ENCODE peak calls at places on chromosomes 3 and 15, in seven cellular contexts. L is prostate gland, G is upper lobe of left lung, Z is IMR-90, O is ovary, R is endothelial cell of umbilical vein, U is transverse colon. S is an unnamed sample.

GRCh38 chr15:66573719-66574641 is 8.2 kb upstream of the LCTL start:
- DNase-seq in L (no peak), G (no peak), Z (peak; percentile 89), O (no peak), R (no peak), U (no peak), S (no peak)

GRCh38 chr3:147816770-147817169 is 407.6 kb downstream of the ZIC1 start:
- DNase-seq in L (peak; percentile 4), G (no peak), Z (no peak), O (no peak), R (peak; percentile 91), U (peak; percentile 75), S (peak; percentile 6)

GRCh38 chr15:50192164-50192563 is 10.2 kb downstream of the SLC27A2 start:
- DNase-seq in L (no peak), G (no peak), Z (no peak), O (no peak), R (no peak), U (no peak), S (no peak)

GRCh38 chr3:4033296-4033695 is 234.1 kb downstream of the LRRN1 start:
- DNase-seq in L (no peak), G (no peak), Z (no peak), O (no peak), R (no peak), U (no peak), S (no peak)

GRCh38 chr3:12796171-12797123 is at the start of gene CAND2:
- DNase-seq in L (no peak), G (peak; percentile 91), Z (peak; percentile 37), O (peak; percentile 87), R (peak; percentile 51), U (peak; percentile 56), S (peak; percentile 54)

GRCh38 chr15:29141206-29141907 is 128.3 kb downstream of the NSMCE3 start:
- DNase-seq in L (no peak), G (no peak), Z (no peak), O (no peak), R (no peak), U (no peak), S (no peak)

GRCh38 chr15:63715818-63716217 is 117.9 kb downstream of the HERC1 start:
- DNase-seq in L (no peak), G (no peak), Z (no peak), O (no peak), R (no peak), U (no peak), S (no peak)

GRCh38 chr3:9088431-9089353 is 125.4 kb upstream of the RAD18 start:
- DNase-seq in L (no peak), G (no peak), Z (no peak), O (no peak), R (no peak), U (peak; percentile 26), S (peak; percentile 79)

GRCh38 chr3:140396110-140396509 is 281.8 kb upstream of the TRIM42 start:
- DNase-seq in L (no peak), G (no peak), Z (no peak), O (no peak), R (no peak), U (no peak), S (no peak)

GRCh38 chr3:51434746-51435323 is 43.8 kb downstream of the RBM15B start:
- DNase-seq in L (peak; percentile 17), G (no peak), Z (peak; percentile 41), O (no peak), R (peak; percentile 62), U (peak; percentile 44), S (peak; percentile 55)

GRCh38 chr3:126022741-126023359 is 53.9 kb downstream of the ROPN1B start:
- DNase-seq in L (no peak), G (no peak), Z (no peak), O (no peak), R (no peak), U (no peak), S (no peak)

GRCh38 chr3:157999246-157999645 is 107.0 kb downstream of the SHOX2 start:
- DNase-seq in L (no peak), G (no peak), Z (no peak), O (no peak), R (no peak), U (no peak), S (no peak)

GRCh38 chr15:74994236-74994635 is 1.1 kb upstream of the SCAMP5 start:
- DNase-seq in L (no peak), G (no peak), Z (no peak), O (no peak), R (no peak), U (no peak), S (no peak)

GRCh38 chr15:73265536-73266153 is 103.1 kb downstream of the HCN4 start:
- DNase-seq in L (no peak), G (no peak), Z (peak; percentile 43), O (peak; percentile 25), R (peak; percentile 57), U (peak; percentile 11), S (peak; percentile 31)

GRCh38 chr3:39126532-39127071 is 19.1 kb downstream of the TTC21A start:
- DNase-seq in L (no peak), G (no peak), Z (peak; percentile 65), O (peak; percentile 47), R (peak; percentile 73), U (peak; percentile 56), S (peak; percentile 56)

GRCh38 chr3:159787794-159788205 is 200.8 kb upstream of the IL12A start:
- DNase-seq in L (no peak), G (no peak), Z (peak; percentile 85), O (no peak), R (peak; percentile 88), U (peak; percentile 66), S (no peak)

GRCh38 chr3:122776675-122777074 is 17.0 kb downstream of the HSPBAP1 start:
- DNase-seq in L (no peak), G (no peak), Z (no peak), O (no peak), R (no peak), U (no peak), S (no peak)

GRCh38 chr15:64522226-64522823 is 61.9 kb downstream of the ZNF609 start:
- DNase-seq in L (no peak), G (no peak), Z (no peak), O (no peak), R (no peak), U (no peak), S (no peak)

GRCh38 chr3:156298014-156298413 is 177.6 kb downstream of the KCNAB1 start:
- DNase-seq in L (no peak), G (no peak), Z (no peak), O (no peak), R (no peak), U (no peak), S (no peak)

GRCh38 chr15:50128266-50128665 is 9.2 kb upstream of the ATP8B4 start:
- DNase-seq in L (no peak), G (no peak), Z (no peak), O (peak; percentile 14), R (no peak), U (peak; percentile 48), S (peak; percentile 48)

GRCh38 chr3:47513125-47513929 is at the start of gene ELP6:
- DNase-seq in L (peak; percentile 95), G (peak; percentile 98), Z (peak; percentile 94), O (peak; percentile 98), R (peak; percentile 97), U (peak; percentile 97), S (peak; percentile 97)

DNA sequence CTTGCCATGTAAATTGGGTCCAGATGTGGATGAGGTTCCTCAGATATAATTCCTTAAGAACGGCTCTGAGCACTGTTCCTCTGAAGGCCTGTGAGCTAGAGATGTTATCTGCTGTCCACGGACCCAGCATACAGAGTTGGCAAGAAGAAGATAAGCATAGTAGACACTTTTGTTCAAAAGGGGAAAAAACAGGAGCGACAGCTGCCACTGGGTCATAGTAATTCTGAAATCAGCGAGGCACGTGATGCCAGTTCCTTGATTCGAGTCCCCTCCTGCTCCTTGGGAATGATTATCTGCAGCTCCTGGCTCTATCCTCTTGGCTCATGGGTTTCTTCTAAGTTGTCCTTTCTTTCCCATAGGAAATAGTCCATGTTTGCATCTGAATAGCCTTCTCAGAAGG is 2.5 kb upstream of the RAB7A start:
- DNase-seq in L (no peak), G (no peak), Z (no peak), O (no peak), R (no peak), U (no peak), S (no peak)
- TF ChIP-seq POLR2A in L (no peak), G (no peak), Z (no peak), O (no peak), R (no peak), U (no peak), S (no peak)

GRCh38 chr3:129626744-129627349 is 20.4 kb upstream of the PLXND1 start:
- DNase-seq in L (peak; percentile 72), G (peak; percentile 97), Z (peak; percentile 54), O (peak; percentile 81), R (peak; percentile 74), U (peak; percentile 96), S (peak; percentile 94)

GRCh38 chr3:129628169-129628522 is 21.7 kb upstream of the PLXND1 start:
- DNase-seq in L (no peak), G (no peak), Z (no peak), O (no peak), R (no peak), U (no peak), S (no peak)

GRCh38 chr3:129625071-129625874 is 18.8 kb upstream of the PLXND1 start:
- DNase-seq in L (no peak), G (no peak), Z (no peak), O (no peak), R (peak; percentile 52), U (no peak), S (no peak)

GRCh38 chr3:129629011-129629410 is 22.5 kb upstream of the PLXND1 start:
- DNase-seq in L (no peak), G (no peak), Z (no peak), O (no peak), R (no peak), U (no peak), S (no peak)

DNA sequence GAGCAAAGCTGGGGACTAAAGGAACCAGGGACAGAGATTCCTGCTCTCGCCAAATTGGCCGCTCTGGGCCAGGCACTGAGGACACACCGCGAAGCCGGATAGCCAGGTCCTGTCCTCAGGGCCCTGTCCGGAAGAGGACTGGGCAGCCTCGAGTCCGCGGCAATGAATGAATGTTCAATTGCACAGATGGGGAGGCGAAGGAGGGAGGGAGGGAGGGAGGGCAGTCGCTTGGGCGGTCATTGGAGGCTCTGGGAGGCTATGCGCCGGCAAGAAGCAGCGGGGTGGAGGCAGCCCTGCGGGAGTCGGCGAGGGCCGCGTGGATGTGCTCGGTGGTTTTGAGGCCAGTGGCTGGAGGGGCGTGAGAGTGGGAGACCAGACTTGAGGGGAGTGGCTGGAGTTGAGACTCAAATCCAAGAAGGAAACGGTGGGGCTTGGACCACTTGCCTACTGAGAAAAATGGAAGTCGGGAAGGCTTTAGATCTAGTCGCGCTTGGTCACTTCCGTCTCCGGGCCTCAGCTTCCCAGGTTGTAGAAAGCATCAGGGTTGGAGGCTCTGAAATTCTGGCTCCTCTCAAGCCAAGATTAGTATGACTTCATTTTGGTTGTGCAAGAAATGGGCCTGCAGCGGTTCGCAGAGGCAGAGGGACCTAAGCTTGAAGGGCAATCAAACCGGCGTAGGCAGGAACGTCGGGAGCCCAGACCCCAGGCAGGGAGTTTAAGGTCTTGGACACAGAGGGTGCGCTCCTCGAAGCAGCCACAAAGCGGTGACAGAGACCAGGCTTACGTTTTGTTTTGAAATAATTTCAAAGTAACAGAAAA is 21.1 kb upstream of the PLXND1 start:
- DNase-seq in L (peak; percentile 55), G (peak; percentile 86), Z (peak; percentile 75), O (peak; percentile 77), R (peak; percentile 90), U (peak; percentile 75), S (peak; percentile 78)
- H3K4me1 ChIP-seq in L (peaks cover 5% of the 10 kb centered on the region), G (peaks cover 59% of the 10 kb centered on the region), Z (peaks cover 20% of the 10 kb centered on the region), O (peaks cover 5% of the 10 kb centered on the region), R (peaks cover 50% of the 10 kb centered on the region), U (peaks cover 28% of the 10 kb centered on the region), S (peaks cover 53% of the 10 kb centered on the region)

GRCh38 chr3:134430174-134430573 is 55.6 kb downstream of the ANAPC13 start:
- DNase-seq in L (no peak), G (no peak), Z (no peak), O (no peak), R (no peak), U (no peak), S (no peak)
- TF ChIP-seq POLR2A in L (no peak), G (no peak), Z (no peak), O (no peak), R (no peak), U (no peak), S (no peak)

GRCh38 chr3:112781611-112782010 is 65.1 kb downstream of the CD200R1L start:
- DNase-seq in L (no peak), G (no peak), Z (peak; percentile 68), O (no peak), R (no peak), U (no peak), S (no peak)
- H3K4me1 ChIP-seq in L (no peaks in the 10 kb centered on the region), G (peaks cover 5% of the 10 kb centered on the region), Z (peaks cover 25% of the 10 kb centered on the region), O (peaks cover 2% of the 10 kb centered on the region), R (peaks cover 8% of the 10 kb centered on the region), U (no peaks in the 10 kb centered on the region), S (no peaks in the 10 kb centered on the region)